ENCODE peak calls at places on chromosomes 5 and 9, in eight cellular contexts. One of them, this sample, is unnamed.

GRCh38 chr5:1855573-1855972 is 27.2 kb downstream of the IRX4 start:
- ATAC-seq in effector memory CD8-positive, alpha-beta T cell: no peak
- ATAC-seq in activated naive CD8-positive, alpha-beta T cell treated with anti-CD3 and anti-CD28 coated beads, Interleukin-2, amount 50 U/mL, for 24 hours: no peak
- ATAC-seq in foreskin keratinocyte: no peak
- ATAC-seq in Panc1: no peak
- ATAC-seq in left cardiac atrium: no peak
- ATAC-seq in stimulated activated naive CD8-positive, alpha-beta T cell treated with anti-CD3 and anti-CD28 coated beads, Interleukin-15, amount 100 ng/mL, for 72 hours: no peak
- ATAC-seq in pancreas: no peak
- ATAC-seq in this sample: no peak

GRCh38 chr5:137845472-137845871 is 22.2 kb upstream of the MYOT start:
- ATAC-seq in effector memory CD8-positive, alpha-beta T cell: no peak
- ATAC-seq in activated naive CD8-positive, alpha-beta T cell treated with anti-CD3 and anti-CD28 coated beads, Interleukin-2, amount 50 U/mL, for 24 hours: no peak
- ATAC-seq in foreskin keratinocyte: no peak
- ATAC-seq in Panc1: no peak
- ATAC-seq in left cardiac atrium: peak
- ATAC-seq in stimulated activated naive CD8-positive, alpha-beta T cell treated with anti-CD3 and anti-CD28 coated beads, Interleukin-15, amount 100 ng/mL, for 72 hours: no peak
- ATAC-seq in pancreas: no peak
- ATAC-seq in this sample: no peak

GRCh38 chr9:32844259-32844658 is 60.9 kb downstream of the TMEM215 start:
- ATAC-seq in effector memory CD8-positive, alpha-beta T cell: no peak
- ATAC-seq in activated naive CD8-positive, alpha-beta T cell treated with anti-CD3 and anti-CD28 coated beads, Interleukin-2, amount 50 U/mL, for 24 hours: no peak
- ATAC-seq in foreskin keratinocyte: no peak
- ATAC-seq in Panc1: no peak
- ATAC-seq in left cardiac atrium: no peak
- ATAC-seq in stimulated activated naive CD8-positive, alpha-beta T cell treated with anti-CD3 and anti-CD28 coated beads, Interleukin-15, amount 100 ng/mL, for 72 hours: no peak
- ATAC-seq in pancreas: no peak
- ATAC-seq in this sample: no peak

GRCh38 chr9:137113385-137114159 is 961 bp downstream of the DPP7 start:
- ATAC-seq in effector memory CD8-positive, alpha-beta T cell: peak
- ATAC-seq in activated naive CD8-positive, alpha-beta T cell treated with anti-CD3 and anti-CD28 coated beads, Interleukin-2, amount 50 U/mL, for 24 hours: no peak
- ATAC-seq in foreskin keratinocyte: no peak
- ATAC-seq in Panc1: peak
- ATAC-seq in left cardiac atrium: no peak
- ATAC-seq in stimulated activated naive CD8-positive, alpha-beta T cell treated with anti-CD3 and anti-CD28 coated beads, Interleukin-15, amount 100 ng/mL, for 72 hours: peak
- ATAC-seq in pancreas: no peak
- ATAC-seq in this sample: peak

GRCh38 chr9:75121914-75122558 is 33.7 kb downstream of the OSTF1 start:
- ATAC-seq in effector memory CD8-positive, alpha-beta T cell: peak
- ATAC-seq in activated naive CD8-positive, alpha-beta T cell treated with anti-CD3 and anti-CD28 coated beads, Interleukin-2, amount 50 U/mL, for 24 hours: no peak
- ATAC-seq in foreskin keratinocyte: no peak
- ATAC-seq in Panc1: no peak
- ATAC-seq in left cardiac atrium: no peak
- ATAC-seq in stimulated activated naive CD8-positive, alpha-beta T cell treated with anti-CD3 and anti-CD28 coated beads, Interleukin-15, amount 100 ng/mL, for 72 hours: no peak
- ATAC-seq in pancreas: no peak
- ATAC-seq in this sample: no peak

GRCh38 chr5:117813850-117814249 is 1174.5 kb downstream of the DTWD2 start:
- ATAC-seq in effector memory CD8-positive, alpha-beta T cell: no peak
- ATAC-seq in activated naive CD8-positive, alpha-beta T cell treated with anti-CD3 and anti-CD28 coated beads, Interleukin-2, amount 50 U/mL, for 24 hours: no peak
- ATAC-seq in foreskin keratinocyte: no peak
- ATAC-seq in Panc1: no peak
- ATAC-seq in left cardiac atrium: no peak
- ATAC-seq in stimulated activated naive CD8-positive, alpha-beta T cell treated with anti-CD3 and anti-CD28 coated beads, Interleukin-15, amount 100 ng/mL, for 72 hours: no peak
- ATAC-seq in pancreas: no peak
- ATAC-seq in this sample: no peak

GRCh38 chr9:89410709-89411111 is 87.2 kb downstream of the SEMA4D start:
- ATAC-seq in effector memory CD8-positive, alpha-beta T cell: peak
- ATAC-seq in activated naive CD8-positive, alpha-beta T cell treated with anti-CD3 and anti-CD28 coated beads, Interleukin-2, amount 50 U/mL, for 24 hours: peak
- ATAC-seq in foreskin keratinocyte: peak
- ATAC-seq in Panc1: no peak
- ATAC-seq in left cardiac atrium: no peak
- ATAC-seq in stimulated activated naive CD8-positive, alpha-beta T cell treated with anti-CD3 and anti-CD28 coated beads, Interleukin-15, amount 100 ng/mL, for 72 hours: peak
- ATAC-seq in pancreas: no peak
- ATAC-seq in this sample: peak

GRCh38 chr9:131666779-131667178 is 73.1 kb downstream of the RAPGEF1 start:
- ATAC-seq in effector memory CD8-positive, alpha-beta T cell: peak
- ATAC-seq in activated naive CD8-positive, alpha-beta T cell treated with anti-CD3 and anti-CD28 coated beads, Interleukin-2, amount 50 U/mL, for 24 hours: no peak
- ATAC-seq in foreskin keratinocyte: no peak
- ATAC-seq in Panc1: no peak
- ATAC-seq in left cardiac atrium: no peak
- ATAC-seq in stimulated activated naive CD8-positive, alpha-beta T cell treated with anti-CD3 and anti-CD28 coated beads, Interleukin-15, amount 100 ng/mL, for 72 hours: no peak
- ATAC-seq in pancreas: no peak
- ATAC-seq in this sample: no peak

GRCh38 chr5:43420241-43420640 is 8.1 kb upstream of the CCL28 start:
- ATAC-seq in effector memory CD8-positive, alpha-beta T cell: no peak
- ATAC-seq in activated naive CD8-positive, alpha-beta T cell treated with anti-CD3 and anti-CD28 coated beads, Interleukin-2, amount 50 U/mL, for 24 hours: no peak
- ATAC-seq in foreskin keratinocyte: no peak
- ATAC-seq in Panc1: no peak
- ATAC-seq in left cardiac atrium: no peak
- ATAC-seq in stimulated activated naive CD8-positive, alpha-beta T cell treated with anti-CD3 and anti-CD28 coated beads, Interleukin-15, amount 100 ng/mL, for 72 hours: no peak
- ATAC-seq in pancreas: no peak
- ATAC-seq in this sample: no peak

GRCh38 chr5:93580387-93581100 is 475 bp downstream of the NR2F1-AS1 start:
- ATAC-seq in effector memory CD8-positive, alpha-beta T cell: no peak
- ATAC-seq in activated naive CD8-positive, alpha-beta T cell treated with anti-CD3 and anti-CD28 coated beads, Interleukin-2, amount 50 U/mL, for 24 hours: no peak
- ATAC-seq in foreskin keratinocyte: peak
- ATAC-seq in Panc1: no peak
- ATAC-seq in left cardiac atrium: peak
- ATAC-seq in stimulated activated naive CD8-positive, alpha-beta T cell treated with anti-CD3 and anti-CD28 coated beads, Interleukin-15, amount 100 ng/mL, for 72 hours: no peak
- ATAC-seq in pancreas: peak
- ATAC-seq in this sample: no peak

GRCh38 chr9:132752877-132753592 is 82.8 kb downstream of the GTF3C4 start:
- ATAC-seq in effector memory CD8-positive, alpha-beta T cell: no peak
- ATAC-seq in activated naive CD8-positive, alpha-beta T cell treated with anti-CD3 and anti-CD28 coated beads, Interleukin-2, amount 50 U/mL, for 24 hours: no peak
- ATAC-seq in foreskin keratinocyte: no peak
- ATAC-seq in Panc1: no peak
- ATAC-seq in left cardiac atrium: no peak
- ATAC-seq in stimulated activated naive CD8-positive, alpha-beta T cell treated with anti-CD3 and anti-CD28 coated beads, Interleukin-15, amount 100 ng/mL, for 72 hours: no peak
- ATAC-seq in pancreas: no peak
- ATAC-seq in this sample: no peak

GRCh38 chr9:112809351-112809848 is 58.8 kb downstream of the SNX30 start:
- ATAC-seq in effector memory CD8-positive, alpha-beta T cell: peak
- ATAC-seq in activated naive CD8-positive, alpha-beta T cell treated with anti-CD3 and anti-CD28 coated beads, Interleukin-2, amount 50 U/mL, for 24 hours: no peak
- ATAC-seq in foreskin keratinocyte: no peak
- ATAC-seq in Panc1: no peak
- ATAC-seq in left cardiac atrium: peak
- ATAC-seq in stimulated activated naive CD8-positive, alpha-beta T cell treated with anti-CD3 and anti-CD28 coated beads, Interleukin-15, amount 100 ng/mL, for 72 hours: no peak
- ATAC-seq in pancreas: peak
- ATAC-seq in this sample: no peak

GRCh38 chr5:57529864-57530263 is 47.3 kb upstream of the ACTBL2 start:
- ATAC-seq in effector memory CD8-positive, alpha-beta T cell: no peak
- ATAC-seq in activated naive CD8-positive, alpha-beta T cell treated with anti-CD3 and anti-CD28 coated beads, Interleukin-2, amount 50 U/mL, for 24 hours: no peak
- ATAC-seq in foreskin keratinocyte: no peak
- ATAC-seq in Panc1: no peak
- ATAC-seq in left cardiac atrium: no peak
- ATAC-seq in stimulated activated naive CD8-positive, alpha-beta T cell treated with anti-CD3 and anti-CD28 coated beads, Interleukin-15, amount 100 ng/mL, for 72 hours: no peak
- ATAC-seq in pancreas: no peak
- ATAC-seq in this sample: no peak

GRCh38 chr9:131986576-131986975 is 93.1 kb downstream of the MED27 start:
- ATAC-seq in effector memory CD8-positive, alpha-beta T cell: no peak
- ATAC-seq in activated naive CD8-positive, alpha-beta T cell treated with anti-CD3 and anti-CD28 coated beads, Interleukin-2, amount 50 U/mL, for 24 hours: no peak
- ATAC-seq in foreskin keratinocyte: no peak
- ATAC-seq in Panc1: peak
- ATAC-seq in left cardiac atrium: no peak
- ATAC-seq in stimulated activated naive CD8-positive, alpha-beta T cell treated with anti-CD3 and anti-CD28 coated beads, Interleukin-15, amount 100 ng/mL, for 72 hours: no peak
- ATAC-seq in pancreas: no peak
- ATAC-seq in this sample: no peak

GRCh38 chr5:66994790-66995189 is 201.8 kb downstream of the CD180 start:
- ATAC-seq in effector memory CD8-positive, alpha-beta T cell: no peak
- ATAC-seq in activated naive CD8-positive, alpha-beta T cell treated with anti-CD3 and anti-CD28 coated beads, Interleukin-2, amount 50 U/mL, for 24 hours: no peak
- ATAC-seq in foreskin keratinocyte: no peak
- ATAC-seq in Panc1: peak
- ATAC-seq in left cardiac atrium: no peak
- ATAC-seq in stimulated activated naive CD8-positive, alpha-beta T cell treated with anti-CD3 and anti-CD28 coated beads, Interleukin-15, amount 100 ng/mL, for 72 hours: no peak
- ATAC-seq in pancreas: no peak
- ATAC-seq in this sample: no peak

GRCh38 chr9:111027798-111028197 is 10.5 kb downstream of the LPAR1 start:
- ATAC-seq in effector memory CD8-positive, alpha-beta T cell: no peak
- ATAC-seq in activated naive CD8-positive, alpha-beta T cell treated with anti-CD3 and anti-CD28 coated beads, Interleukin-2, amount 50 U/mL, for 24 hours: no peak
- ATAC-seq in foreskin keratinocyte: no peak
- ATAC-seq in Panc1: no peak
- ATAC-seq in left cardiac atrium: no peak
- ATAC-seq in stimulated activated naive CD8-positive, alpha-beta T cell treated with anti-CD3 and anti-CD28 coated beads, Interleukin-15, amount 100 ng/mL, for 72 hours: no peak
- ATAC-seq in pancreas: no peak
- ATAC-seq in this sample: no peak

GRCh38 chr5:139574641-139575312 is 13.6 kb downstream of the UBE2D2 start:
- ATAC-seq in effector memory CD8-positive, alpha-beta T cell: peak
- ATAC-seq in activated naive CD8-positive, alpha-beta T cell treated with anti-CD3 and anti-CD28 coated beads, Interleukin-2, amount 50 U/mL, for 24 hours: peak
- ATAC-seq in foreskin keratinocyte: no peak
- ATAC-seq in Panc1: peak
- ATAC-seq in left cardiac atrium: peak
- ATAC-seq in stimulated activated naive CD8-positive, alpha-beta T cell treated with anti-CD3 and anti-CD28 coated beads, Interleukin-15, amount 100 ng/mL, for 72 hours: peak
- ATAC-seq in pancreas: peak
- ATAC-seq in this sample: peak

GRCh38 chr5:50564558-50564957 is 101.9 kb upstream of the PARP8 start:
- ATAC-seq in effector memory CD8-positive, alpha-beta T cell: peak
- ATAC-seq in activated naive CD8-positive, alpha-beta T cell treated with anti-CD3 and anti-CD28 coated beads, Interleukin-2, amount 50 U/mL, for 24 hours: no peak
- ATAC-seq in foreskin keratinocyte: no peak
- ATAC-seq in Panc1: no peak
- ATAC-seq in left cardiac atrium: no peak
- ATAC-seq in stimulated activated naive CD8-positive, alpha-beta T cell treated with anti-CD3 and anti-CD28 coated beads, Interleukin-15, amount 100 ng/mL, for 72 hours: peak
- ATAC-seq in pancreas: no peak
- ATAC-seq in this sample: no peak

GRCh38 chr9:89542461-89543021 is 44.6 kb upstream of the SEMA4D start:
- ATAC-seq in effector memory CD8-positive, alpha-beta T cell: no peak
- ATAC-seq in activated naive CD8-positive, alpha-beta T cell treated with anti-CD3 and anti-CD28 coated beads, Interleukin-2, amount 50 U/mL, for 24 hours: peak
- ATAC-seq in foreskin keratinocyte: peak
- ATAC-seq in Panc1: no peak
- ATAC-seq in left cardiac atrium: no peak
- ATAC-seq in stimulated activated naive CD8-positive, alpha-beta T cell treated with anti-CD3 and anti-CD28 coated beads, Interleukin-15, amount 100 ng/mL, for 72 hours: no peak
- ATAC-seq in pancreas: no peak
- ATAC-seq in this sample: no peak

GRCh38 chr9:27701029-27701428 is 127.7 kb upstream of the C9orf72 start:
- ATAC-seq in effector memory CD8-positive, alpha-beta T cell: no peak
- ATAC-seq in activated naive CD8-positive, alpha-beta T cell treated with anti-CD3 and anti-CD28 coated beads, Interleukin-2, amount 50 U/mL, for 24 hours: no peak
- ATAC-seq in foreskin keratinocyte: no peak
- ATAC-seq in Panc1: no peak
- ATAC-seq in left cardiac atrium: peak
- ATAC-seq in stimulated activated naive CD8-positive, alpha-beta T cell treated with anti-CD3 and anti-CD28 coated beads, Interleukin-15, amount 100 ng/mL, for 72 hours: no peak
- ATAC-seq in pancreas: peak
- ATAC-seq in this sample: no peak

GRCh38 chr5:139468421-139468931 is 2.3 kb upstream of the SMIM33 start:
- ATAC-seq in effector memory CD8-positive, alpha-beta T cell: peak
- ATAC-seq in activated naive CD8-positive, alpha-beta T cell treated with anti-CD3 and anti-CD28 coated beads, Interleukin-2, amount 50 U/mL, for 24 hours: peak
- ATAC-seq in foreskin keratinocyte: no peak
- ATAC-seq in Panc1: peak
- ATAC-seq in left cardiac atrium: no peak
- ATAC-seq in stimulated activated naive CD8-positive, alpha-beta T cell treated with anti-CD3 and anti-CD28 coated beads, Interleukin-15, amount 100 ng/mL, for 72 hours: peak
- ATAC-seq in pancreas: no peak
- ATAC-seq in this sample: peak

This sample was measured in activated T-helper 17 cell treated with anti-CD3 and anti-CD28 coated beads, Interleukin-2, amount 50 U/mL, for 72 hours.